ENCODE peak calls at places on chromosomes 6 and 20, in ten cellular contexts. L is NCI-H748 treated with DMSO at 0.1 percent for 48 hours; G is ascending aorta; Y is activated CD4-positive, alpha-beta memory T cell treated with anti-CD3 and anti-CD28 coated beads, Interleukin-2, amount 10 ng/mL, durations not matched to agents 7 days and 5 days; D is pulmonary artery endothelial cell; N is T-helper 2 cell; W is aorta; E is HepG2; P is NCI-H774; K is NCI-H1930. J is an unnamed sample.

GRCh38 chr6:2794171-2794730 is 29.1 kb downstream of the WRNIP1 start:
- DNase-seq in L (no peak), G (no peak), Y (no peak), D (no peak), N (no peak), W (no peak), E (no peak), P (no peak), K (no peak), J (no peak)

GRCh38 chr6:14549319-14549770 is 431.8 kb downstream of the CD83 start:
- DNase-seq in L (peak), G (no peak), Y (no peak), D (no peak), N (no peak), W (no peak), E (no peak), P (peak), K (peak), J (no peak)

GRCh38 chr6:165917576-165917975 is 250.1 kb downstream of the TBXT start:
- DNase-seq in L (no peak), G (no peak), Y (no peak), D (no peak), N (no peak), W (no peak), E (no peak), P (no peak), K (no peak), J (no peak)

GRCh38 chr6:19995575-19996257 is 158.5 kb downstream of the ID4 start:
- DNase-seq in L (no peak), G (no peak), Y (no peak), D (no peak), N (no peak), W (no peak), E (no peak), P (no peak), K (no peak), J (no peak)

GRCh38 chr6:89966250-89966588 is 72.0 kb downstream of the GJA10 start:
- DNase-seq in L (no peak), G (no peak), Y (no peak), D (no peak), N (no peak), W (no peak), E (no peak), P (no peak), K (no peak), J (no peak)

GRCh38 chr6:132190097-132190814 is 211.0 kb downstream of the MOXD1 start:
- DNase-seq in L (no peak), G (no peak), Y (no peak), D (no peak), N (no peak), W (no peak), E (no peak), P (no peak), K (no peak), J (no peak)

GRCh38 chr6:119273799-119274595 is 75.6 kb downstream of the MAN1A1 start:
- DNase-seq in L (no peak), G (no peak), Y (no peak), D (no peak), N (no peak), W (no peak), E (no peak), P (no peak), K (no peak), J (no peak)

GRCh38 chr6:35731414-35731735 is 5.5 kb upstream of the ARMC12 start:
- DNase-seq in L (peak), G (peak), Y (peak), D (peak), N (peak), W (peak), E (peak), P (peak), K (peak), J (peak)

GRCh38 chr6:141169419-141169818 is 963.3 kb upstream of the GJE1 start:
- DNase-seq in L (no peak), G (no peak), Y (no peak), D (no peak), N (no peak), W (no peak), E (no peak), P (no peak), K (no peak), J (no peak)

GRCh38 chr20:39070484-39071231 is 108.5 kb downstream of the DHX35 start:
- DNase-seq in L (no peak), G (no peak), Y (no peak), D (no peak), N (no peak), W (no peak), E (peak), P (no peak), K (no peak), J (no peak)

GRCh38 chr6:108737594-108738546 is 110.4 kb upstream of the ARMC2 start:
- DNase-seq in L (no peak), G (peak), Y (peak), D (peak), N (no peak), W (peak), E (no peak), P (no peak), K (no peak), J (no peak)

GRCh38 chr6:33904050-33904827 is 100.4 kb upstream of the MLN start:
- DNase-seq in L (no peak), G (no peak), Y (peak), D (no peak), N (peak), W (no peak), E (no peak), P (no peak), K (no peak), J (no peak)

GRCh38 chr6:104182811-104183210 is 676.9 kb downstream of the HACE1 start:
- DNase-seq in L (no peak), G (no peak), Y (no peak), D (no peak), N (no peak), W (no peak), E (no peak), P (no peak), K (no peak), J (no peak)

GRCh38 chr20:57648878-57649616 is 28.8 kb upstream of the ZBP1 start:
- DNase-seq in L (no peak), G (no peak), Y (no peak), D (no peak), N (no peak), W (no peak), E (no peak), P (no peak), K (no peak), J (no peak)

GRCh38 chr6:4814212-4814611 is 38.0 kb downstream of the CDYL start:
- DNase-seq in L (no peak), G (no peak), Y (no peak), D (no peak), N (no peak), W (no peak), E (no peak), P (no peak), K (no peak), J (no peak)

GRCh38 chr20:38046572-38046971 is 13.0 kb downstream of the RPRD1B start:
- DNase-seq in L (no peak), G (no peak), Y (no peak), D (no peak), N (no peak), W (no peak), E (no peak), P (no peak), K (no peak), J (no peak)

GRCh38 chr6:36963451-36964290 is 9.1 kb downstream of the PI16 start:
- DNase-seq in L (no peak), G (no peak), Y (peak), D (no peak), N (no peak), W (peak), E (no peak), P (no peak), K (no peak), J (no peak)

GRCh38 chr6:165769884-165770283 is 106.8 kb upstream of the PDE10A start:
- DNase-seq in L (no peak), G (no peak), Y (no peak), D (no peak), N (no peak), W (no peak), E (no peak), P (no peak), K (no peak), J (no peak)

GRCh38 chr20:57397693-57398108 is 6.5 kb downstream of the RBM38 start:
- DNase-seq in L (no peak), G (no peak), Y (peak), D (no peak), N (peak), W (peak), E (no peak), P (no peak), K (no peak), J (no peak)

GRCh38 chr6:135323202-135323668 is 142.1 kb downstream of the MYB start:
- DNase-seq in L (no peak), G (no peak), Y (no peak), D (no peak), N (no peak), W (no peak), E (no peak), P (no peak), K (no peak), J (no peak)

GRCh38 chr20:20821496-20822260 is 109.2 kb upstream of the RALGAPA2 start:
- DNase-seq in L (no peak), G (no peak), Y (no peak), D (no peak), N (no peak), W (no peak), E (no peak), P (no peak), K (no peak), J (no peak)

GRCh38 chr20:20931024-20931423 is 175.1 kb downstream of the LINC00237 start:
- DNase-seq in L (no peak), G (no peak), Y (no peak), D (no peak), N (no peak), W (no peak), E (no peak), P (no peak), K (no peak), J (no peak)

GRCh38 chr6:105346052-105346451 is 56.8 kb downstream of the PREP start:
- DNase-seq in L (no peak), G (no peak), Y (no peak), D (no peak), N (no peak), W (no peak), E (peak), P (no peak), K (no peak), J (no peak)

GRCh38 chr6:149961728-149962425 is 1.9 kb upstream of the ULBP1 start:
- DNase-seq in L (no peak), G (no peak), Y (peak), D (no peak), N (no peak), W (no peak), E (no peak), P (no peak), K (no peak), J (no peak)

GRCh38 chr20:1417273-1417672 is 24.4 kb upstream of the FKBP1A start:
- DNase-seq in L (no peak), G (no peak), Y (no peak), D (no peak), N (no peak), W (no peak), E (peak), P (no peak), K (no peak), J (no peak)

GRCh38 chr6:21856096-21856825 is 262.7 kb downstream of the SOX4 start:
- DNase-seq in L (no peak), G (no peak), Y (no peak), D (no peak), N (no peak), W (no peak), E (no peak), P (no peak), K (no peak), J (no peak)

GRCh38 chr20:10837901-10838300 is 164.1 kb upstream of the JAG1 start:
- DNase-seq in L (no peak), G (no peak), Y (no peak), D (no peak), N (no peak), W (no peak), E (no peak), P (no peak), K (no peak), J (no peak)

GRCh38 chr6:43455034-43455747 is at the start of gene DLK2:
- DNase-seq in L (no peak), G (no peak), Y (peak), D (no peak), N (peak), W (peak), E (no peak), P (no peak), K (peak), J (no peak)

GRCh38 chr20:36862857-36863668 is 12.9 kb upstream of the TLDC2 start:
- DNase-seq in L (no peak), G (no peak), Y (no peak), D (no peak), N (no peak), W (no peak), E (no peak), P (no peak), K (no peak), J (no peak)

GRCh38 chr6:167124753-167125152 is 1.9 kb downstream of the CCR6 start:
- DNase-seq in L (no peak), G (no peak), Y (no peak), D (no peak), N (no peak), W (no peak), E (no peak), P (no peak), K (no peak), J (no peak)

GRCh38 chr20:34637245-34638185 is 39.4 kb downstream of the PIGU start:
- DNase-seq in L (no peak), G (no peak), Y (no peak), D (no peak), N (no peak), W (no peak), E (peak), P (no peak), K (no peak), J (no peak)

GRCh38 chr6:72746276-72746675 is 124.4 kb downstream of the KCNQ5 start:
- DNase-seq in L (no peak), G (no peak), Y (no peak), D (no peak), N (no peak), W (no peak), E (no peak), P (no peak), K (no peak), J (no peak)

GRCh38 chr6:3766219-3766618 is 14.7 kb upstream of the PXDC1 start:
- DNase-seq in L (no peak), G (no peak), Y (no peak), D (no peak), N (no peak), W (peak), E (no peak), P (no peak), K (no peak), J (no peak)

GRCh38 chr6:54266400-54266923 is 41.8 kb upstream of the TINAG start:
- DNase-seq in L (no peak), G (no peak), Y (no peak), D (no peak), N (no peak), W (no peak), E (no peak), P (no peak), K (no peak), J (no peak)

GRCh38 chr20:10433623-10434466 is at the start of gene MKKS:
- DNase-seq in L (peak), G (no peak), Y (peak), D (peak), N (peak), W (peak), E (peak), P (peak), K (peak), J (peak)

GRCh38 chr20:63466250-63466825 is 6.1 kb downstream of the KCNQ2 start:
- DNase-seq in L (no peak), G (no peak), Y (no peak), D (no peak), N (no peak), W (no peak), E (no peak), P (no peak), K (no peak), J (no peak)

GRCh38 chr20:6966721-6967120 is 199.2 kb downstream of the BMP2 start:
- DNase-seq in L (no peak), G (no peak), Y (no peak), D (no peak), N (no peak), W (no peak), E (no peak), P (no peak), K (no peak), J (no peak)

J was measured in breast epithelium.